ENCODE peak calls at places on chromosomes 12 and 14, in ten cellular contexts. Q, W, O, V, R, M, T, H, U and N are unnamed samples.

GRCh38 chr14:35403397-35404245 is 928 bp downstream of the NFKBIA start:
- DNase-seq in Q (peak; percentile 99), W (peak; percentile 99), O (peak; percentile 77), V (peak; percentile 99), R (peak; percentile 88), M (peak; percentile 97), T (peak; percentile 97), H (peak; percentile 96), U (peak; percentile 95), N (peak; percentile 94)

GRCh38 chr14:35401853-35402252 is 2.7 kb downstream of the NFKBIA start:
- DNase-seq in Q (no peak), W (no peak), O (no peak), V (no peak), R (no peak), M (peak; percentile 55), T (no peak), H (no peak), U (peak; percentile 18), N (no peak)

GRCh38 chr14:104544362-104544761 is 35.2 kb upstream of the C14orf180 start:
- DNase-seq in Q (no peak), W (no peak), O (no peak), V (no peak), R (no peak), M (no peak), T (no peak), H (no peak), U (no peak), N (no peak)

GRCh38 chr12:81354327-81354932 is 276.6 kb downstream of the ACSS3 start:
- DNase-seq in Q (no peak), W (no peak), O (no peak), V (no peak), R (no peak), M (no peak), T (no peak), H (no peak), U (no peak), N (no peak)

GRCh38 chr14:61561657-61562276 is 133.5 kb upstream of the HIF1A start:
- DNase-seq in Q (peak; percentile 81), W (peak; percentile 89), O (peak; percentile 100), V (peak; percentile 73), R (no peak), M (peak; percentile 70), T (no peak), H (no peak), U (no peak), N (no peak)

GRCh38 chr12:18683603-18684002 is 54.2 kb downstream of the PLCZ1 start:
- DNase-seq in Q (no peak), W (no peak), O (peak; percentile 23), V (no peak), R (peak; percentile 37), M (no peak), T (no peak), H (no peak), U (no peak), N (no peak)

GRCh38 chr14:39028620-39029019 is 74.4 kb downstream of the SEC23A start:
- DNase-seq in Q (no peak), W (no peak), O (no peak), V (no peak), R (no peak), M (no peak), T (no peak), H (no peak), U (no peak), N (no peak)

GRCh38 chr12:534216-534615 is 74.5 kb downstream of the B4GALNT3 start:
- DNase-seq in Q (no peak), W (no peak), O (no peak), V (no peak), R (no peak), M (no peak), T (no peak), H (no peak), U (no peak), N (no peak)

GRCh38 chr12:80419660-80420059 is 24.4 kb upstream of the PTPRQ start:
- DNase-seq in Q (no peak), W (no peak), O (peak; percentile 14), V (no peak), R (no peak), M (no peak), T (no peak), H (no peak), U (no peak), N (no peak)

GRCh38 chr12:46935448-46935847 is 109.7 kb upstream of the SLC38A4 start:
- DNase-seq in Q (no peak), W (no peak), O (no peak), V (no peak), R (no peak), M (no peak), T (no peak), H (no peak), U (no peak), N (no peak)

GRCh38 chr12:19234171-19234704 is 104.7 kb downstream of the PLEKHA5 start:
- DNase-seq in Q (no peak), W (no peak), O (peak; percentile 27), V (no peak), R (no peak), M (no peak), T (no peak), H (no peak), U (no peak), N (no peak)

GRCh38 chr12:13504074-13504473 is 307.5 kb downstream of the EMP1 start:
- DNase-seq in Q (no peak), W (no peak), O (peak; percentile 15), V (no peak), R (no peak), M (no peak), T (no peak), H (no peak), U (no peak), N (no peak)

GRCh38 chr14:55532645-55533309 is 47.2 kb upstream of the KTN1 start:
- DNase-seq in Q (no peak), W (no peak), O (no peak), V (no peak), R (no peak), M (no peak), T (no peak), H (no peak), U (no peak), N (no peak)

GRCh38 chr14:36524220-36524837 is 4.3 kb upstream of the NKX2-1 start:
- DNase-seq in Q (no peak), W (no peak), O (no peak), V (no peak), R (no peak), M (no peak), T (no peak), H (no peak), U (no peak), N (no peak)

GRCh38 chr14:53855574-53855973 is 101.1 kb downstream of the BMP4 start:
- DNase-seq in Q (no peak), W (no peak), O (no peak), V (no peak), R (no peak), M (no peak), T (no peak), H (no peak), U (no peak), N (no peak)

GRCh38 chr12:84384384-84384783 is 528.2 kb downstream of the SLC6A15 start:
- DNase-seq in Q (no peak), W (no peak), O (no peak), V (no peak), R (no peak), M (no peak), T (no peak), H (no peak), U (no peak), N (no peak)

DNA sequence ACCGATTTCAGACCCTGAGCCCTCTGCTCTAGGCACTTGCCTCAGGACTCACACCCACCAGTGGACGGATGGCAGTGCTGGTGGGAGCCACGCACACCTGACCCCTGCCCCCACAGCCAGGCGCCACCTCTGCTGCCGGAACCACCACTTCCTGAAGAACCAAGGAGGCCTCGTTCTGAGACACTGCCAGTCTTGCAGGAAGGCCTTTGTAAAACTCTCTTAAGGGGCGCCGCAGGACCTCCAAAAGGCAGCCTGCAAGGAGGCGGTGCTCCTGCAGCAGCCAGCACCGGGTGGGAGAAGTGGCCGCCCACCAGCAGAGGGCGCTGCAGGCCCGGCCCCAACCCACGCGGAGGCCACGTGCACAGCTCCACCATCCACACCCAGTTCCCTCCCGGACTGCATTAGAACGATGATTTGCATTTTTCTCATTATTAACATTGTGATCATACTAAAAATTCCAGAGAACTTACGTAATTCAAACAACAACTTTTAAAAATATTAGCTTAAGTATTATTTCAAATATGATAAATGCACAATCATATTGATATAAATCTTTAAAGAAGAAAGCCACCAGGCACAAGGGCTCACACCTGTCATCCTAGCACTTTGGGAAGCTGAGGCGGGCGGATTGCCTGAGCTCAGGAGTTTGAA is 12.8 kb downstream of the STX2 start:
- DNase-seq in Q (peak; percentile 39), W (no peak), O (peak; percentile 26), V (peak; percentile 72), R (peak; percentile 87), M (peak; percentile 44), T (peak; percentile 75), H (peak; percentile 47), U (peak; percentile 67), N (peak; percentile 61)
- H3K4me1 ChIP-seq in Q (peaks cover 6% of the 10 kb centered on the region), W (no peaks in the 10 kb centered on the region), O (no peaks in the 10 kb centered on the region), V (peaks cover 15% of the 10 kb centered on the region), R (peaks cover 37% of the 10 kb centered on the region), M (peaks cover 4% of the 10 kb centered on the region), T (no peaks in the 10 kb centered on the region), H (no peaks in the 10 kb centered on the region), U (no peaks in the 10 kb centered on the region), N (no peaks in the 10 kb centered on the region)

GRCh38 chr12:120689397-120690082 is 2.6 kb downstream of the MLEC start:
- DNase-seq in Q (peak; percentile 18), W (no peak), O (peak; percentile 20), V (no peak), R (no peak), M (peak; percentile 19), T (no peak), H (no peak), U (no peak), N (no peak)
- H3K4me3 ChIP-seq in Q (no peak overlapping the region), W (no peak overlapping the region), O (peak overlapping the region; percentile 75), V (peak overlapping the region; percentile 17), R (peak overlapping the region; percentile 91), M (no peak overlapping the region), T (no peak overlapping the region), H (no peak overlapping the region), U (peak overlapping the region; percentile 75), N (no peak overlapping the region)

DNA sequence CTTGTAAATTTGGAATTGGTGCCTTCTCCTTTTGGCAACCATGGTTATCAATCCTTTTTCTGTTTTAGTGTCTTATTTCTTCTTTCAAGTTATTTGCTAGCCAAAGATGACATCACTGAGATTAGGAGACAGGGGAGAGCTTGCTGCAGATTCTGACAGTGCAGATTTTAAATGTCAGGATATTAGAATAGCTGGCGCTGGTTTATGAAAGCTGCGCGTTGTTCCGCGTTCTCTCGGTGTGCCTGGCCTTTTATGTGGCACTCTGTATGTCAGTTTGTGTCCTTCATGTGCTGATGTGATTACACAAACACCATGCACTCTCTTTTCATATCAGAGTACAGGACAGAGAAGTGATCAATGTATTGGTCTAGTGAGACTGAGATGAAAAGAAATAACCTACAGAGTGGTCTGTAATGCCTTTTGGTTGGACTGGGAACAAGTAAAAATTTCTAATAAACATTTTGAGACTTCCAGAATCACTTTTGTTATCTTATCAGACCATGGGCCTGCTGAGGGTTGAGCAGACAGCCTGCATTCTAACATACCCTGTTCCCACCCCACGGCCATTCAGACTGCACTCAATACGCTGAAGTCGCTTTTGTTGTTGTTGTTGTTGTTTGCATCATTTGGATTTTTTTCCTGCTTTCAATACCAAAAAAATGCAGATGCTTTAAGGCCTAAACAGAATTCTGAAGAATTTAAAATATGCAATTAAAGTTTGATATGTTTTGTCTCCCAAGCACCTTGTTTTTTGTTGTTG is 49.7 kb upstream of the TRAF3 start:
- DNase-seq in Q (no peak), W (no peak), O (no peak), V (no peak), R (no peak), M (no peak), T (no peak), H (no peak), U (no peak), N (no peak)
- H3K36me3 ChIP-seq in Q (peaks cover 4% of the 10 kb centered on the region), W (peaks cover 2% of the 10 kb centered on the region), O (peaks cover 34% of the 10 kb centered on the region), V (peaks cover 90% of the 10 kb centered on the region), R (peaks cover 79% of the 10 kb centered on the region), M (no peaks in the 10 kb centered on the region), T (peaks cover 69% of the 10 kb centered on the region), H (peaks cover 32% of the 10 kb centered on the region), U (peaks cover 8% of the 10 kb centered on the region), N (peaks cover 22% of the 10 kb centered on the region)

GRCh38 chr14:102806447-102806846 is 29.2 kb downstream of the TRAF3 start:
- DNase-seq in Q (no peak), W (no peak), O (no peak), V (no peak), R (no peak), M (no peak), T (no peak), H (no peak), U (no peak), N (no peak)
- H3K4me1 ChIP-seq in Q (no peaks in the 10 kb centered on the region), W (no peaks in the 10 kb centered on the region), O (peaks cover 13% of the 10 kb centered on the region), V (peaks cover 14% of the 10 kb centered on the region), R (peaks cover 7% of the 10 kb centered on the region), M (no peaks in the 10 kb centered on the region), T (peaks cover 36% of the 10 kb centered on the region), H (peaks cover 32% of the 10 kb centered on the region), U (peaks cover 45% of the 10 kb centered on the region), N (peaks cover 58% of the 10 kb centered on the region)